ENCODE peak calls at places on chromosomes 2 and 18, in seven cellular contexts. L is type B pancreatic cell, X is dorsolateral prefrontal cortex, Q is epithelial cell of proximal tubule, A is HFF-Myc, Y is GM12865, D is fibroblast of lung. H is an unnamed sample.

GRCh38 chr18:7596133-7596532 is 29.0 kb downstream of the PTPRM start:
- DNase-seq in L (no peak), A (no peak), X (no peak), Q (no peak), Y (no peak), D (no peak), H (no peak)

GRCh38 chr18:23963443-23964185 is 50.9 kb upstream of the TTC39C start:
- DNase-seq in D (peak), Y (no peak), X (no peak), L (no peak), Q (peak), A (no peak), H (no peak)

GRCh38 chr2:66481100-66481549 is 46.2 kb downstream of the MEIS1 start:
- DNase-seq in Q (no peak), X (no peak), L (no peak), A (no peak), Y (no peak), D (peak), H (no peak)

GRCh38 chr2:16334886-16335605 is 330.6 kb downstream of the CYRIA start:
- DNase-seq in Y (no peak), D (no peak), X (no peak), L (no peak), A (no peak), Q (no peak), H (no peak)

GRCh38 chr2:191856111-191856876 is 9.4 kb upstream of the CAVIN2 start:
- DNase-seq in X (no peak), L (no peak), A (no peak), Q (no peak), Y (no peak), D (no peak), H (no peak)

GRCh38 chr18:48583568-48583967 is 44.7 kb downstream of the CTIF start:
- DNase-seq in X (peak), L (no peak), D (no peak), Y (no peak), Q (no peak), A (no peak), H (no peak)

GRCh38 chr2:120677696-120678095 is 58.0 kb upstream of the GLI2 start:
- DNase-seq in L (no peak), D (no peak), A (no peak), Q (no peak), X (no peak), Y (no peak), H (no peak)

GRCh38 chr2:58429285-58429874 is 188.3 kb upstream of the FANCL start:
- DNase-seq in Y (no peak), D (no peak), Q (no peak), A (no peak), X (no peak), L (no peak), H (no peak)

GRCh38 chr2:73969356-73969755 is 15.4 kb upstream of the TET3 start:
- DNase-seq in D (no peak), L (no peak), A (no peak), Q (no peak), X (no peak), Y (no peak), H (no peak)

GRCh38 chr2:230416061-230416721 is at the start of gene SP100:
- DNase-seq in Y (peak), D (peak), A (no peak), X (no peak), Q (peak), L (no peak), H (peak)

GRCh38 chr2:138298900-138299299 is 202.7 kb upstream of the SPOPL start:
- DNase-seq in Y (peak), A (no peak), X (no peak), L (no peak), Q (no peak), D (no peak), H (peak)

GRCh38 chr2:120786559-120786960 is 50.9 kb downstream of the GLI2 start:
- DNase-seq in D (no peak), Y (no peak), L (no peak), Q (no peak), X (no peak), A (no peak), H (no peak)

GRCh38 chr18:2845175-2845574 is 1.6 kb upstream of the EMILIN2 start:
- DNase-seq in Q (no peak), L (no peak), Y (peak), D (no peak), A (no peak), X (no peak), H (no peak)

GRCh38 chr2:171529914-171530313 is 7.6 kb downstream of the CYBRD1 start:
- DNase-seq in X (no peak), Q (no peak), Y (peak), A (no peak), L (no peak), D (no peak), H (no peak)

GRCh38 chr2:26542194-26542455 is 64.2 kb upstream of the OTOF start:
- DNase-seq in Y (no peak), A (no peak), Q (no peak), D (no peak), X (peak), L (no peak), H (no peak)

GRCh38 chr18:54444309-54444914 is 86.7 kb downstream of the C18orf54 start:
- DNase-seq in A (peak), D (peak), L (no peak), Y (peak), X (peak), Q (no peak), H (peak)

GRCh38 chr18:36420826-36421225 is 123.3 kb downstream of the FHOD3 start:
- DNase-seq in Y (peak), A (no peak), L (no peak), X (no peak), D (no peak), Q (no peak), H (no peak)

GRCh38 chr18:36424741-36425142 is 127.2 kb downstream of the FHOD3 start:
- DNase-seq in Q (no peak), L (no peak), A (no peak), Y (peak), X (no peak), D (no peak), H (no peak)

GRCh38 chr18:36415606-36416005 is 118.1 kb downstream of the FHOD3 start:
- DNase-seq in L (no peak), Q (no peak), Y (no peak), D (no peak), A (no peak), X (no peak), H (no peak)

GRCh38 chr18:36419188-36419912 is 121.8 kb downstream of the FHOD3 start:
- DNase-seq in D (no peak), X (no peak), Y (no peak), L (no peak), A (peak), Q (no peak), H (no peak)

GRCh38 chr18:36419913-36420531 is 122.5 kb downstream of the FHOD3 start:
- DNase-seq in Y (peak), L (no peak), X (no peak), Q (peak), D (no peak), A (no peak), H (no peak)
- TF ChIP-seq CTCF in Y (peak), L (no peak), X (no peak), Q (peak), D (no peak), A (no peak), H (no peak)

GRCh38 chr2:24546668-24547067 is 55.6 kb downstream of the NCOA1 start:
- DNase-seq in Q (no peak), X (no peak), A (no peak), D (no peak), L (no peak), Y (no peak), H (no peak)

GRCh38 chr2:24540011-24540477 is 49.0 kb downstream of the NCOA1 start:
- DNase-seq in Q (no peak), D (no peak), X (no peak), A (no peak), L (no peak), Y (no peak), H (no peak)

GRCh38 chr2:24544456-24545115 is 53.5 kb downstream of the NCOA1 start:
- DNase-seq in D (no peak), L (no peak), Q (no peak), A (no peak), Y (no peak), X (no peak), H (no peak)

GRCh38 chr2:24542269-24542872 is 51.3 kb downstream of the NCOA1 start:
- DNase-seq in A (no peak), D (no peak), X (no peak), Q (no peak), Y (no peak), L (no peak), H (no peak)

GRCh38 chr2:24543252-24543651 is 52.2 kb downstream of the NCOA1 start:
- DNase-seq in L (no peak), A (no peak), X (no peak), Q (no peak), Y (no peak), D (no peak), H (no peak)
- TF ChIP-seq CTCF in L (peak), A (peak), X (no peak), Q (peak), Y (peak), D (peak), H (no peak)

DNA sequence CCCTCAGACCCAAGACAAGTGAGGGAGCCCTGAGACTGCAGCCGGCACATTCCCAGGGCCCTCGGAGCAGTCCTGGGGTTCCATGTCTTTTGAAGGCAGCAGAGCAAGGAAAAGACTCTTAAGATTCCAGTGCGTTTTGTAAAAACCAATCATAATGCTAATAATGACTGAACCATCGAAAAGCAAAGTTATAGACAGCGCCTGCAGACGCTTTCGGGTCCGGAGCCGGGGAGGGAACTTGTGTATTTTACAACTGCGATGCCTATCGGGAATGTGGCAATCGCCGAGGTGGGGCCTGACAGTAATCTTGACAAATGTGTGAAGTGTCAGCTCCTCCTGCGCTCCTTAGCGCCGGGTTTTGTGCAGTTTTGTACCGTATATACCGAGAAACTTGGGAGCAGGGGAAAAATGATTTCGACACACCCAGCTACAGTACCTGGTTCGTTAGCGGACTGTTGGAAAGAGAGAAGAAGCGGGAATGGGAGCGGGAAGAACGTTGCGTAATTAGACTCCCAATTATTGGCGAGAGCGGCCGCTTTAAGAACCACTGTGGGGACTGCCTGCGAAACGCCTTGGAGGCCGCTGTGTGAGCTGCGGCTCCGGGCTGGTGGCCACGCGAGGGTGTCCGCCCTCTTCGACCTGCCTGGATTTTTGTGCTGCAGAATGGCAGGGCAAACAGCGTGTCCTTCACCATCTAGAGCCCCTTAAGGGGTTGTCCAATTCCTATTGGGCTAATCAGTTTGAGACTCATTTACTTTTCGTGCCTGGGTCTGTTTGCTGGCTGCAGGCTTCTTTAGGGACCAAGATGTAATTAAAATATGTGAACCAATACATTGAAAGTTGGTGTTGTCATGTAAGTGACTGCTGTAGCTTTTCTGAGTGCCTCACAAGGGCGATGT is 2.4 kb downstream of the EPAS1 start:
- DNase-seq in Y (no peak), L (no peak), A (no peak), D (peak), Q (no peak), X (peak), H (no peak)
- TF ChIP-seq CTCF in Y (no peak), L (no peak), A (no peak), D (no peak), Q (peak), X (no peak), H (no peak)

DNA sequence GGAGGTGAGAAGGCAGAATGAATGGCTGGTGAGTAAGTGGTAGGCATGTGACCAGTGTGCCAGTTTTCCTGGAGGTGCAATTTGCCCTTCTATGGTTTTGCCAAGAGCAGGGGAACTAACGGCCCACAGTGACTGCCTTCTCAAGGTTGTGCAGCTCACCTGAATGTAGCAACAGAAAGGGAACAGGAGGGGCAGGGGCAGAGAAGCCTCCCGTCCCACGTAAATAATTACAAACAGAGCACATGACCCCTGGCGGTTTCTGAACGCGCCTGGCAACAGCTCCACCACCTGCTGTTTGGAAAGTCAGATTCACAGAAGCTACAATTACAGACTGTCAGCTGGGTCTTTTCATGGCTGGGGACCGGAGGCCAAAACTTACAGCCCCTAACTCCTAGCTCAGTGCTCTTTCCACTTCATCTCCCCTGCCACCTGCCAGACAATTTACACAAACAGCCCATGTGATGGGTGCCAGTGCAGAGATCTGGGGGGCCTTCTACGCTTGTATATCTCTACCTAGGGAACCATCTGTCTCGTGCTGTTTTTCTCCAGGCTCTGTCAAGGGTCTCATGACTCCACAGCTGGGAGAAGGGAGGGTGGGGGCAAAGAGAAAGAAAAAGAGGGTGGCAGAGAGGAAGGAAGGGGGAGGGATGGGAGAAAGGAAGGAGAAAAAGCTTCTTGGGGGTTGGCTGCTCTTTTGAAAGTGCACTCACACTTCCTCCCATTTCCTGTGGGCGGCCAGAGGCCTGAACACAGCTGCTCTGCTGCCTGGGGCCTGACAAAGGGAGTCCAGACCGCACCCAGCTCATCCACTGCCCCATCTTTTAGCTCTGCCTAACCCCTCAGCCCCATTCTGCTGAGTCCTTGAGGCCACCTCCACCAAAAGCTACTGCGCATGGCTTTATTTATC is 69.5 kb downstream of the POLR1A start:
- DNase-seq in X (no peak), A (peak), L (no peak), Q (peak), Y (peak), D (peak), H (peak)
- TF ChIP-seq CTCF in X (no peak), A (peak), L (peak), Q (peak), Y (peak), D (peak), H (peak)

DNA sequence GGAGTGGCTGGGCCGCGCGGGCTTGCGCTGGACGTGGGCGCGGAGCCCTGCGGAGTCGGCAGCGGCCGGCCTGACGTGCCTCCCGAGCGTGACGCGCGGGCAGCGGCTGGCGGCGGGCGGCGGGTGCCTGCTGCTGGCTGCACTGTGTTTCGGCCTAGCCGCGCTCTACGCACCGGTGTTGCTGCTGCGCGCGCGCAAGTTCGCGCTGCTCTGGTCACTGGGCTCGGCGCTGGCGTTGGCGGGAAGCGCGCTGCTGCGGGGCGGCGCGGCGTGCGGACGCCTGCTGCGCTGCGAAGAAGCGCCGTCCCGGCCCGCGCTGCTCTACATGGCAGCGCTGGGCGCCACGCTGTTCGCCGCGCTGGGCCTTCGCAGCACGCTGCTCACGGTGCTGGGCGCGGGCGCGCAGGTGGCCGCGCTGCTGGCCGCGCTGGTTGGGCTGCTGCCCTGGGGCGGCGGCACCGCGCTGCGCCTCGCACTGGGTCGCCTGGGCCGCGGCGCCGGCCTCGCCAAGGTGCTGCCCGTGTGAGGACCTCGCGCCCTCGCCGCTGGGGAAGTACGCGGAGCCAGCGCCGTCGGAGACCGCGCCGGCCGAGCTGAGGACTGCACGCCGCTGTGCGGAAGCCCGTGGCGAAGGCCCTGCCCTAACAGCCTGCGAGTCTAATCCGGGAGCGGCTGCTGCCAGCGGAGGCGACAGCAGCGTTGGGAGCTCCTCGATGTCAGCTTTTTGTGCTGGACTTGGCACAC is 526 bp downstream of the SFT2D3 start:
- DNase-seq in Y (peak), D (peak), A (peak), Q (no peak), X (peak), L (no peak), H (peak)
- TF ChIP-seq CTCF in Y (peak), D (peak), A (no peak), Q (no peak), X (no peak), L (peak), H (peak)

GRCh38 chr2:44562737-44563136 is 201.0 kb downstream of the CAMKMT start:
- DNase-seq in L (no peak), A (no peak), D (no peak), Y (no peak), Q (no peak), X (no peak), H (no peak)

GRCh38 chr2:44559108-44559507 is 197.4 kb downstream of the CAMKMT start:
- DNase-seq in L (no peak), D (no peak), Q (no peak), X (no peak), A (no peak), Y (no peak), H (no peak)

GRCh38 chr2:44560961-44561360 is 199.2 kb downstream of the CAMKMT start:
- DNase-seq in Y (no peak), D (no peak), X (no peak), Q (no peak), L (no peak), A (no peak), H (no peak)

GRCh38 chr2:44564752-44565151 is 203.0 kb downstream of the CAMKMT start:
- DNase-seq in X (no peak), A (no peak), L (no peak), Y (no peak), D (no peak), Q (no peak), H (no peak)

GRCh38 chr2:44560352-44560751 is 198.6 kb downstream of the CAMKMT start:
- DNase-seq in X (no peak), Y (peak), A (no peak), Q (no peak), L (no peak), D (no peak), H (no peak)
- TF ChIP-seq CTCF in X (no peak), Y (peak), A (peak), Q (peak), L (peak), D (peak), H (peak)

H was measured in GM10248.